ENCODE peak calls at places on chromosomes 2 and 18, in six cellular contexts. X is GM12865, O is lower lobe of right lung, G is AG10803, U is retinal pigment epithelial cell, A is psoas muscle. V is an unnamed sample.

GRCh38 chr2:144490017-144490416 is 29.9 kb downstream of the ZEB2 start:
- DNase-seq in O (no peak), G (no peak), X (peak; percentile 8), U (no peak), A (no peak), V (no peak)

GRCh38 chr2:23506460-23507266 is 121.7 kb downstream of the KLHL29 start:
- DNase-seq in X (no peak), U (no peak), O (peak; percentile 52), G (no peak), A (peak; percentile 12), V (no peak)

GRCh38 chr2:10985901-10986535 is 74.3 kb downstream of the KCNF1 start:
- DNase-seq in U (no peak), X (no peak), O (no peak), G (no peak), A (no peak), V (no peak)

GRCh38 chr2:53827398-53828175 is 32.2 kb downstream of the GPR75 start:
- DNase-seq in G (peak; percentile 18), O (no peak), A (no peak), U (no peak), X (no peak), V (no peak)

GRCh38 chr2:182503886-182504285 is 77.0 kb upstream of the PDE1A start:
- DNase-seq in G (peak; percentile 53), O (no peak), U (no peak), A (no peak), X (no peak), V (no peak)

GRCh38 chr2:230798769-230799399 is 65.9 kb upstream of the ITM2C start:
- DNase-seq in A (no peak), G (peak; percentile 59), U (no peak), X (peak; percentile 73), O (no peak), V (no peak)

GRCh38 chr2:3488768-3489448 is 30.4 kb downstream of the ADI1 start:
- DNase-seq in A (no peak), X (no peak), G (no peak), O (peak; percentile 40), U (no peak), V (no peak)

GRCh38 chr2:236136483-236136882 is 31.7 kb downstream of the GBX2 start:
- DNase-seq in U (no peak), X (no peak), G (no peak), A (no peak), O (no peak), V (no peak)

GRCh38 chr2:176171331-176172006 is 14.4 kb downstream of the HOXD3 start:
- DNase-seq in X (no peak), O (no peak), G (no peak), U (no peak), A (no peak), V (no peak)

GRCh38 chr2:222442665-222443064 is 18.3 kb downstream of the SGPP2 start:
- DNase-seq in X (no peak), G (no peak), A (no peak), O (no peak), U (no peak), V (no peak)

GRCh38 chr2:73000808-73001570 is 70.5 kb downstream of the SFXN5 start:
- DNase-seq in U (no peak), X (no peak), O (no peak), A (no peak), G (no peak), V (no peak)

GRCh38 chr2:113700186-113700841 is 56.1 kb downstream of the SLC35F5 start:
- DNase-seq in G (no peak), O (peak; percentile 64), X (peak; percentile 90), A (no peak), U (no peak), V (no peak)
- TF ChIP-seq CTCF in G (no peak), O (peak; percentile 19), X (peak; percentile 60), A (peak; percentile 11), U (no peak), V (no peak)

GRCh38 chr2:71592181-71592711 is 138.9 kb downstream of the DYSF start:
- DNase-seq in O (no peak), U (no peak), X (no peak), A (no peak), G (no peak), V (no peak)
- H3K4me3 ChIP-seq in O (no peak overlapping the region), U (no peak overlapping the region), X (no peak overlapping the region), A (no peak overlapping the region), G (no peak overlapping the region), V (no peak overlapping the region)

GRCh38 chr2:1837458-1837857 is 93.1 kb upstream of the PXDN start:
- DNase-seq in X (no peak), U (no peak), G (no peak), O (no peak), A (no peak), V (no peak)

GRCh38 chr2:1840046-1840445 is 95.7 kb upstream of the PXDN start:
- DNase-seq in X (no peak), A (no peak), U (no peak), G (no peak), O (no peak), V (no peak)

GRCh38 chr2:1838426-1838825 is 94.1 kb upstream of the PXDN start:
- DNase-seq in G (no peak), O (no peak), X (no peak), A (no peak), U (no peak), V (no peak)

GRCh38 chr2:1837022-1837421 is 92.7 kb upstream of the PXDN start:
- DNase-seq in G (no peak), A (no peak), U (no peak), X (no peak), O (no peak), V (no peak)

DNA sequence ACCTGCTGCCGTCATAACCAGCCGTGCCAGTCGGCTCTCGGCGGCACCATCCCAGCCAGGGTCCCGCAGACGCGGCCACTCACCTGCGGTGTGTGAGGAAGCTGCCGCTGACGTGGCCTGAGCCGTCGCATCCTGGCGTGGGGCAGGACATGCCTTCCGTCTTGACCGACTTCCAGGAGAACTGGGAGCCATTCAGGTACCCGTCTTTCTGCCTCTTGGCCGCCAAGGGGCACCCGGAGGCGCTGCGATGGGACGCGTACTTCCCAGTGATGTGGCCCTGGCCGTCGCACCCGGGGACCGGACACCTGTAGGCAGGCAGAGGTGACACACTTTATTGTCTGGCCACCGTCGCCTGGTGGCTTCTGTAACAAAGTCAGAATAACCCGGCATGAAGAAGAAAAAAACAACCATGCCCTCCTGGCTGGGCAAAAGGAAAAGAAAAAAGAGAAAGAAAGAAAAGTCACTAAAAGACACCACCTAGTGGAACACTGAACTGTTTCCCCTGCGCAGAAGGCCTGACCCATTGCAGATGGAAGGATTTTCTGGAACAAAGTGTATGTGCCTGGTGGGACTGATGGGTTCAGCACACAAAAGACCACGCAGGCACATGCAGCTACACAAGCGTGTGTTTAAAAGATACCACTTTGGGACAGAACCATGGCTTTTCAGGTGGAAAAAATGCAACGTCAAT is 94.9 kb upstream of the PXDN start:
- DNase-seq in O (no peak), X (no peak), A (no peak), U (no peak), G (no peak), V (no peak)
- TF ChIP-seq CTCF in O (no peak), X (no peak), A (no peak), U (peak; percentile 37), G (no peak), V (no peak)

GRCh38 chr2:101342625-101343008 is 34.1 kb upstream of the RNF149 start:
- DNase-seq in O (no peak), U (no peak), A (no peak), X (no peak), G (no peak), V (no peak)
- H3K4me3 ChIP-seq in O (no peak overlapping the region), U (no peak overlapping the region), A (no peak overlapping the region), X (no peak overlapping the region), G (peak overlapping the region; percentile 46), V (no peak overlapping the region)

DNA sequence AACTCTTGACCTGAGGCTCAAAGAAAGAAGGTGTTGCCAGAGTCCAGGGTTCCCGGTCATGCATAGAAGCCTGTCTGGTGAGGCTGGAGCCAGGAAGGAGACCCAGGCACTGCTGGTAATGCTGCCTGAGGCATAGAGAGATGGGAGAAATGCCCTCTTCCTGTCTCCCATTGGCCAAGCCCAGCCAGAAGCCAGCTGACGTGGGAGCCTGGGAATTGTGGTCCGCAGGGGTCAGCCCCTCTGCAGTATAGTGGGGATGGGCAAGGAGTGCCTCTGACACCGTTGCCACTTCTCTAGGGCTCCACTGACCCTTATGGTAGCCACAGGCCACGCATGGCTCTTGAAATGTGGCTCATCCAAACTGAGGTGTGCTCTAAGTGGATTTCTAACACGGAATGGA is 95.7 kb downstream of the CTIF start:
- DNase-seq in X (no peak), G (no peak), O (no peak), A (no peak), U (no peak), V (no peak)
- TF ChIP-seq CTCF in X (no peak), G (no peak), O (no peak), A (no peak), U (no peak), V (no peak)

GRCh38 chr2:131577812-131578211 is 50.1 kb downstream of the CCDC74A start:
- DNase-seq in G (no peak), O (no peak), X (peak; percentile 65), A (no peak), U (no peak), V (no peak)
- H3K4me3 ChIP-seq in G (no peak overlapping the region), O (no peak overlapping the region), X (peak overlapping the region; percentile 34), A (no peak overlapping the region), U (no peak overlapping the region), V (no peak overlapping the region)

V was measured in epithelial cell of proximal tubule.